ENCODE peak calls at places on chromosomes 2 and 18, in five cellular contexts. R is neural crest cell; Z is CD4-positive, alpha-beta T cell; W is uterus; G is GM13976. J is an unnamed sample.

GRCh38 chr2:74845217-74845751 is 11.4 kb downstream of the HK2 start:
- DNase-seq in Z (no peak), W (peak), G (no peak), R (no peak), J (peak)

GRCh38 chr18:28039078-28039477 is 137.9 kb downstream of the CDH2 start:
- DNase-seq in Z (no peak), R (no peak), G (no peak), W (no peak), J (no peak)

GRCh38 chr2:71071681-71072398 is 3.4 kb downstream of the NAGK start:
- DNase-seq in Z (peak), R (no peak), W (no peak), G (peak), J (no peak)

GRCh38 chr2:169073972-169074751 is 4.8 kb downstream of the DHRS9 start:
- DNase-seq in W (no peak), G (no peak), Z (no peak), R (no peak), J (no peak)

GRCh38 chr2:230068658-230069080 is at the start of gene SLC16A14:
- DNase-seq in W (peak), Z (peak), R (peak), G (peak), J (no peak)

GRCh38 chr2:6337123-6337830 is 528.4 kb downstream of the CMPK2 start:
- DNase-seq in Z (no peak), R (no peak), W (no peak), G (no peak), J (no peak)

GRCh38 chr2:85033388-85033787 is 62.4 kb downstream of the KCMF1 start:
- DNase-seq in W (no peak), R (no peak), G (no peak), Z (no peak), J (no peak)

GRCh38 chr2:150392614-150393013 is 94.9 kb downstream of the RND3 start:
- DNase-seq in W (no peak), R (no peak), G (no peak), Z (no peak), J (no peak)

GRCh38 chr2:36380624-36381481 is 25.3 kb downstream of the CRIM1 start:
- DNase-seq in G (peak), W (no peak), Z (no peak), R (no peak), J (no peak)

GRCh38 chr18:56727399-56727798 is 76.2 kb downstream of the WDR7 start:
- DNase-seq in Z (no peak), W (no peak), R (no peak), G (no peak), J (no peak)

GRCh38 chr2:55555977-55556376 is 36.5 kb downstream of the CFAP36 start:
- DNase-seq in Z (no peak), R (no peak), W (no peak), G (no peak), J (no peak)

GRCh38 chr2:45074713-45075112 is 65.5 kb upstream of the SIX2 start:
- DNase-seq in W (no peak), Z (no peak), G (no peak), R (no peak), J (no peak)

GRCh38 chr2:107804608-107805498 is 21.8 kb upstream of the RGPD4 start:
- DNase-seq in G (no peak), W (no peak), R (no peak), Z (no peak), J (no peak)

GRCh38 chr2:72116081-72116533 is 31.6 kb downstream of the CYP26B1 start:
- DNase-seq in G (no peak), W (no peak), R (no peak), Z (no peak), J (no peak)

GRCh38 chr18:57980573-57981348 is 63.3 kb upstream of the NEDD4L start:
- DNase-seq in W (no peak), R (no peak), Z (no peak), G (no peak), J (no peak)

GRCh38 chr2:159614534-159615186 is 1.7 kb downstream of the BAZ2B start:
- DNase-seq in Z (no peak), G (no peak), R (no peak), W (no peak), J (no peak)

GRCh38 chr18:23972416-23972815 is 42.1 kb upstream of the TTC39C start:
- DNase-seq in G (peak), Z (peak), R (no peak), W (no peak), J (no peak)

GRCh38 chr2:75632091-75632704 is 14.4 kb upstream of the MRPL19 start:
- DNase-seq in Z (no peak), G (no peak), W (peak), R (no peak), J (no peak)

GRCh38 chr2:184835081-184835728 is 236.9 kb downstream of the ZNF804A start:
- DNase-seq in R (no peak), G (no peak), Z (no peak), W (no peak), J (no peak)

GRCh38 chr2:119383410-119384140 is 16.8 kb downstream of the DBI start:
- DNase-seq in W (no peak), G (no peak), Z (no peak), R (no peak), J (no peak)

GRCh38 chr18:12377556-12378553 is 828 bp upstream of the AFG3L2 start:
- DNase-seq in G (no peak), W (no peak), Z (no peak), R (peak), J (no peak)

GRCh38 chr2:186575302-186575701 is 14.6 kb upstream of the ITGAV start:
- DNase-seq in R (no peak), G (no peak), Z (no peak), W (peak), J (no peak)

GRCh38 chr18:9989481-9989880 is 75.7 kb downstream of the VAPA start:
- DNase-seq in R (no peak), Z (no peak), G (no peak), W (peak), J (no peak)

GRCh38 chr2:1758112-1758630 is 13.9 kb upstream of the PXDN start:
- DNase-seq in W (no peak), G (no peak), R (no peak), Z (no peak), J (no peak)

GRCh38 chr18:43279015-43279758 is 1.9 kb upstream of the SYT4 start:
- DNase-seq in G (no peak), W (no peak), R (no peak), Z (no peak), J (no peak)

GRCh38 chr2:181197140-181197760 is 216.8 kb downstream of the UBE2E3 start:
- DNase-seq in R (no peak), W (no peak), G (no peak), Z (no peak), J (no peak)

GRCh38 chr2:66555511-66556324 is 120.8 kb downstream of the MEIS1 start:
- DNase-seq in R (no peak), W (peak), G (no peak), Z (no peak), J (no peak)

GRCh38 chr2:238264072-238264460 is 24.2 kb upstream of the HES6 start:
- DNase-seq in W (no peak), Z (no peak), R (no peak), G (no peak), J (no peak)

GRCh38 chr2:187520121-187520624 is 34.1 kb downstream of the TFPI start:
- DNase-seq in Z (no peak), R (no peak), W (no peak), G (no peak), J (no peak)

GRCh38 chr18:1806884-1807615 is 764.3 kb downstream of the METTL4 start:
- DNase-seq in R (no peak), Z (no peak), G (no peak), W (no peak), J (no peak)

GRCh38 chr2:139228276-139228675 is 448.1 kb upstream of the NXPH2 start:
- DNase-seq in Z (no peak), G (no peak), W (no peak), R (no peak), J (no peak)

GRCh38 chr2:119531292-119531691 is 7.0 kb upstream of the SCTR start:
- DNase-seq in W (no peak), Z (no peak), R (no peak), G (no peak), J (no peak)

GRCh38 chr18:70490008-70490933 is 201.4 kb downstream of the SOCS6 start:
- DNase-seq in W (no peak), G (peak), Z (peak), R (peak), J (no peak)

GRCh38 chr2:38610851-38611801 is 8.4 kb upstream of the HNRNPLL start:
- DNase-seq in Z (no peak), R (no peak), W (no peak), G (peak), J (no peak)

GRCh38 chr2:120489023-120489422 is 143.1 kb downstream of the INHBB start:
- DNase-seq in R (peak), G (no peak), W (no peak), Z (no peak), J (no peak)

DNA sequence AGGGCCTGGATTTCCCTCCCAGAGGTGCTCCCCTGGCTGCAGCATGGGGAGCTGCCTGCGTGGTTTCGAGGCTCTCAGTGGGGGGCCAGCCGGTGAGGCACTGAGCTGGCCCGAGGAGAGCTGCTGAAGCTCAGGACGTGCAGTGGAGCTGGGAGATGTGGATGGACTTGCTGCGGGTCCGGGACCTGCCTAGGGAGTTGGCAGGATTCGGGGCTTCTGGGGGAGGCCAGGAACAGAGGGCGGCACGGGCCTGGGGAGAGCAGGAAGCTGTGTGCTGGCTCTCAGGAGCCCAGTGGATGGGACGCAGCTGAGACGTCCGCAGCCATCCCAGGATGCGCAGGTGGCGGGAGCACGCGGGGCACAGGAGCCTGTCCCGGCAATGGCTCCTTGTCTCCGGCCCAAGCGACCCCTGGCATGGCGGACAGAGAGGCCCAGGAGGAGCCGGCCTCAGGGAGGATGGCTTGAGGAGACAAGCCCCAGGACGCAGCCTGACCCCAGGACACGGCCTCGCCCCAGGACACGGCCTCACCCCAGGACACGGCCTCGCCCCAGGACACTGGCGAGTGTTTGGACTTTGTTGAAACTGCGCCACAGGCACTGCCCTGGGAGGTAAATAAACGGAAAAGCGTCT is 116.1 kb downstream of the NFATC1 start:
- DNase-seq in W (peak), G (no peak), Z (no peak), R (no peak), J (peak)
- TF ChIP-seq CTCF in W (no peak), G (no peak), Z (no peak), R (no peak), J (no peak)

DNA sequence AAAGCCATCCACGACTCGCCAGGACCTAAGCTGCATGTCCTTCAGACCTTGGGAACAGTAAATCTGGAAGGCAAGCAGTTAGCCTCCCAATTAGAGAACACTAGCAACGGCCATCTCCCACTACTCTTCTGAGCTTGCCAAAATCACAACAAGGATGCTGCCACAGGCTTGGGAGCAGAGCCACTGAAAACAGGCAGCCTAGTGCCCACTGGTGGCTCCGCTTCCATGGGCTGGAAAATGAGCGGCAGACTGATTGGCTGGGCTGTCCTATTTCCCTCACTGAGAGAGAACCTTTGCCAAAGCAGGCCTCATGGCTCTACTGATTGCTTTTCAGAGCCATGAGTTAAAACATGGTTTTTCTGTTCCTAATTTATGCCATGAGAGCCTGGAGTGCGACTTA is 153.0 kb upstream of the NT5C1B start:
- DNase-seq in W (no peak), G (no peak), R (no peak), Z (no peak), J (no peak)
- TF ChIP-seq CTCF in W (peak), G (no peak), R (no peak), Z (no peak), J (no peak)

DNA sequence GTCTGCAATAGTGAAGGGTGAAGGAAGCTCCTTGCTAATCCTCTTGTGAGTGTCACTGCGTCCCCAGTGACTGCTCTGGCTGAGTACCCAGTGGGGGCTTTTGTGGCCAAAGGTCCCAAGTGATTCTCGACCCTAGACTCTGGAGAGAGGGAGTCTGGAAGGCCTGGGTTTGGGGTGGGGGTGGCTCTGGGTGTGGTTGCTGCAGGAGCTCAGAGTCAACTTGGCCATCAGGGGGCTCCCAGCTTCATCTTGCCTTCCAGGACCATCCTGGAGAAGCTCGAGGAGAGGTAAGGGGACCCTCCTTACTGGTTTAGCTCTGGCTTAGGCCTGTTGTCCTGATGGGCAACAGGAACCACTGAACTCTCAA is 581 bp downstream of the PSD4 start:
- DNase-seq in W (no peak), R (no peak), G (no peak), Z (no peak), J (no peak)
- TF ChIP-seq CTCF in W (no peak), R (no peak), G (peak), Z (no peak), J (no peak)

GRCh38 chr2:10678225-10678624 is 11.6 kb downstream of the NOL10 start:
- DNase-seq in Z (no peak), W (no peak), R (no peak), G (no peak), J (no peak)
- TF ChIP-seq CTCF in Z (peak), W (no peak), R (peak), G (no peak), J (no peak)

GRCh38 chr18:21851327-21851961 is 110.9 kb downstream of the MIB1 start:
- DNase-seq in Z (no peak), W (no peak), R (no peak), G (no peak), J (no peak)
- TF ChIP-seq CTCF in Z (peak), W (peak), R (peak), G (peak), J (no peak)

GRCh38 chr2:83823238-83823637 is 635.8 kb downstream of the SUCLG1 start:
- DNase-seq in R (no peak), Z (no peak), G (no peak), W (no peak), J (no peak)

GRCh38 chr2:83817511-83817910 is 641.6 kb downstream of the SUCLG1 start:
- DNase-seq in W (no peak), R (no peak), G (no peak), Z (no peak), J (no peak)
- TF ChIP-seq CTCF in W (no peak), R (peak), G (no peak), Z (no peak), J (no peak)

GRCh38 chr2:9288233-9288632 is 81.6 kb downstream of the ASAP2 start:
- DNase-seq in Z (no peak), W (no peak), G (no peak), R (no peak), J (no peak)

GRCh38 chr2:9286553-9287399 is 80.2 kb downstream of the ASAP2 start:
- DNase-seq in R (no peak), G (no peak), W (no peak), Z (no peak), J (no peak)

GRCh38 chr2:9288681-9289338 is 82.2 kb downstream of the ASAP2 start:
- DNase-seq in G (no peak), Z (no peak), W (no peak), R (no peak), J (no peak)

GRCh38 chr2:9285921-9286320 is 79.3 kb downstream of the ASAP2 start:
- DNase-seq in Z (no peak), G (no peak), R (no peak), W (no peak), J (no peak)

DNA sequence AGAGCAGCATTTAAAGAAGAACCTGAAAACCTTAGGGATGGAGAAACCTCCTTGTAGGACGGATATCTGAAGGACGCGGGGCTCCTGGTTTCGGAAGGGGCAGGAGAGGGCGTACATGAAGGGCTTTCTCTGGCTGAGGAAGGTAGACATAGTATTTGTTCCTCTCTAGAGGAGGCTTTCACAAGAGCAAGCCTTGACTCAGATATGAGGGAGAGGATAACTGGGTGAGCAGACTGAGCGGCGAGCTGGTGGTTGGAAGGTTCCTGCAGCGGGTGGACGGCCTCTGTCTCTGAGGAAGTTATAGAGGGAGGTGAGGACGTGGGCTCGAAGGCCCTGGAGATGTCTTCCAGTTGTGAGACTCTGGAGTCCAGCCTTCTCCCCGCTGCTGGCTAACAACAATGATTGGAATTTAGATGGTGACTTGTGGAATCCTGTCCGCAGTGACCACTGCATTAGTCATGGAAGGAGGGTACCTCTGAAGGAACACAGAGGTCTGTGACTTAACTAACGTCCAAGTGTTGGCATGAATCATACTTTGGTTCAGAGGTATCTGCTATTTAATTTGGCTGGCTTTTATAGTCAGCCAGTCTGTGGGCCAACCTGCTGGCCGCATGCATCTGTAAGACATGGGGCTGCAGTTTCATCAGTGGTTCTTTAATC is 80.9 kb downstream of the ASAP2 start:
- DNase-seq in G (no peak), R (no peak), Z (no peak), W (no peak), J (no peak)
- TF ChIP-seq CTCF in G (no peak), R (peak), Z (no peak), W (no peak), J (no peak)

DNA sequence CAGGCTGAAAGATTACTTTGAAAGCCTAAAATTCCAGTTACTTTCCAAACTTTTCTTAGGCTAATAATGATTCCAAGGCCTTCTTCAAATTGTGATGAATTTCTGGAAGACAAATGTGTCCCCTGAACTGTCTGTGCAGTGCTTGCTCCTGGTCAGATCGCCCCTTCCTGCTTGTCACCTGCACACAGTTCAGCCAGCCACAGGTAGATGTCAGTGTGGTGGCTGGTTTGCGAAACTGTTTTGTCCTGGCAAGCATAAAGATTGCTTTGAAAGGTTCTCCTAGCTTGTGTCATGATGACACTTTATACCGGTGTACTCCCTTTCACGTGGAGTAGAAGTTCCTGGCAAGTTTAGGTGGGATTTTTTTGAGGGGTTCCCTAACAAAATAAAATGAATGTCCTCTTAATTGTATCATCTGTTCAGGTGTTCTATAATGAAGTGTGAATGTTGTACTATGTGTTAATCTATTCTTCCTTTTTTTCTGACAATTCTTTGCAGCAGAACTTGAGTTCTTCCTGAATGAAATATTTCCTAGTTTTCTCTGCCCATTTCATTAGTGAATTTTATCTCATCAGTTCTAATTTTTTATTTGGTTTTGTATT is 298.8 kb downstream of the ZNF407 start:
- DNase-seq in G (peak), Z (peak), W (no peak), R (no peak), J (no peak)
- TF ChIP-seq CTCF in G (peak), Z (peak), W (no peak), R (peak), J (no peak)

DNA sequence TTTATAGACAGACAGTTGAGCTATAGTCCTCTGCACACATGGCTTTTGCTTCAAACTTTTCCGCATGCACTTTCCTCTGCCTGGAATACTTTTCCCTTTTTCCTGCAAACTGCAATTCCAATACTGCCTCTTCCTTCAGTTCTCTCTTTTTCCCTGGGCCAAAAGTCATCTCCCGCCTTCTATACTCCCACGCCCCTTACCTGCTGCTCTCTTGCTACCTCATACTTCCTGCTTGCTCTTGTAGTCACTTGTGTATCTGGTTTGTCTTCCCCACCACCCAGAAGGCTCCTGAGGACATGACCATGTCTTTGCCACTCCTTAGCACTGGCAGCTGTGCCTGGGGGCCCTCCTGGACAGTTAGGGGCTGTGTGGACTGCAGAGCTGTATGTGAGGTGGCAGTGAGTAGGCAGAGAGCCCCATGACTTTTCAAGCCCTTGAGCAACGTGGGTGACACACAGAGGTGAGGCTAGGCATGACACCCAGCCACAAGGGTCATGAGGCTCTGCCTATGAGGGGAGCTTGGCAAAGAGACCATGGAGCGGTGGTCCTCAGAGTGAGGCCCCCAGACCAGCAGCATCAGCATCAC is 23.2 kb downstream of the SPEG start:
- DNase-seq in Z (no peak), G (no peak), R (no peak), W (no peak), J (no peak)
- TF ChIP-seq CTCF in Z (no peak), G (no peak), R (no peak), W (no peak), J (no peak)

GRCh38 chr18:21179590-21180220 is 62.3 kb upstream of the GREB1L start:
- DNase-seq in W (peak), G (peak), R (peak), Z (peak), J (peak)
- TF ChIP-seq CTCF in W (peak), G (peak), R (peak), Z (peak), J (no peak)

J was measured in omental fat pad.